ENCODE peak calls at places on chromosomes 5 and 9, in five cellular contexts. K is smooth muscle cell of the brain vasculature, C is epithelial cell of prostate, D is D341Med, E is BE2C. S is an unnamed sample.

GRCh38 chr5:135238622-135239460 is 160.2 kb downstream of the MACROH2A1 start:
- DNase-seq in K (no peak), C (no peak), D (no peak), E (peak), S (peak)

GRCh38 chr5:85452322-85453025 is 1067.8 kb upstream of the EDIL3 start:
- DNase-seq in K (no peak), C (no peak), D (no peak), E (no peak), S (no peak)

GRCh38 chr9:84513981-84514380 is 155.5 kb upstream of the NTRK2 start:
- DNase-seq in K (no peak), C (no peak), D (no peak), E (no peak), S (no peak)

GRCh38 chr9:69671904-69672827 is at the start of gene APBA1:
- DNase-seq in K (no peak), C (no peak), D (peak), E (peak), S (peak)

GRCh38 chr5:178108446-178108845 is 4.9 kb upstream of the N4BP3 start:
- DNase-seq in K (no peak), C (no peak), D (no peak), E (no peak), S (no peak)

GRCh38 chr9:92276223-92277007 is 17.1 kb downstream of the IARS1 start:
- DNase-seq in K (no peak), C (no peak), D (no peak), E (no peak), S (no peak)

GRCh38 chr9:106962105-106962504 is 99.1 kb downstream of the ZNF462 start:
- DNase-seq in K (no peak), C (no peak), D (no peak), E (no peak), S (no peak)

GRCh38 chr5:116508835-116509234 is 65.8 kb downstream of the SEMA6A start:
- DNase-seq in K (no peak), C (no peak), D (no peak), E (no peak), S (no peak)

GRCh38 chr9:22682536-22683392 is 236.1 kb downstream of the DMRTA1 start:
- DNase-seq in K (no peak), C (peak), D (no peak), E (no peak), S (no peak)

GRCh38 chr5:151221574-151221973 is 2.3 kb downstream of the CCDC69 start:
- DNase-seq in K (no peak), C (no peak), D (no peak), E (no peak), S (no peak)

GRCh38 chr5:172695431-172696054 is 54.5 kb downstream of the NEURL1B start:
- DNase-seq in K (no peak), C (no peak), D (no peak), E (no peak), S (no peak)

GRCh38 chr5:179878222-179879002 is 19.8 kb upstream of the MRNIP start:
- DNase-seq in K (no peak), C (no peak), D (no peak), E (no peak), S (no peak)

GRCh38 chr5:81513982-81514381 is 120.0 kb upstream of the ACOT12 start:
- DNase-seq in K (no peak), C (no peak), D (no peak), E (no peak), S (no peak)

GRCh38 chr5:173868096-173868879 is 19.9 kb upstream of the CPEB4 start:
- DNase-seq in K (no peak), C (no peak), D (no peak), E (no peak), S (no peak)

GRCh38 chr9:21119093-21119770 is 22.4 kb downstream of the IFNW1 start:
- DNase-seq in K (no peak), C (no peak), D (no peak), E (no peak), S (no peak)

GRCh38 chr9:112041536-112042243 is 133.4 kb downstream of the SUSD1 start:
- DNase-seq in K (peak), C (peak), D (no peak), E (no peak), S (no peak)

GRCh38 chr9:18142964-18143363 is 331.0 kb upstream of the ADAMTSL1 start:
- DNase-seq in K (no peak), C (no peak), D (peak), E (no peak), S (no peak)

GRCh38 chr5:127440831-127441230 is 76.6 kb upstream of the PRRC1 start:
- DNase-seq in K (peak), C (no peak), D (no peak), E (no peak), S (no peak)

GRCh38 chr9:124084087-124084486 is 72.5 kb downstream of the LHX2 start:
- DNase-seq in K (no peak), C (no peak), D (no peak), E (no peak), S (no peak)

S was measured in WERI-Rb-1.